ENCODE peak calls at places on chromosomes 3 and 15, in eight cellular contexts. Q is kidney, N is psoas muscle, C is K562, R is right lobe of liver, O is suprapubic skin, P is tibial artery, B is A549. I is an unnamed sample.

GRCh38 chr3:197615430-197615829 is 59.7 kb upstream of the BDH1 start:
- DNase-seq in Q (no peak), N (no peak), C (no peak), R (no peak), O (no peak), P (no peak), B (no peak), I (no peak)

GRCh38 chr3:16740531-16740930 is 135.3 kb upstream of the DAZL start:
- DNase-seq in Q (no peak), N (no peak), C (no peak), R (no peak), O (no peak), P (no peak), B (no peak), I (no peak)

GRCh38 chr15:27082019-27082418 is 111.0 kb downstream of the GABRG3 start:
- DNase-seq in Q (no peak), N (no peak), C (no peak), R (no peak), O (no peak), P (no peak), B (no peak), I (no peak)

GRCh38 chr3:50112462-50112861 is 23.7 kb downstream of the RBM5 start:
- DNase-seq in Q (peak), N (no peak), C (no peak), R (no peak), O (peak), P (no peak), B (no peak), I (no peak)

GRCh38 chr15:84764989-84765388 is 16.6 kb downstream of the ZNF592 start:
- DNase-seq in Q (no peak), N (no peak), C (no peak), R (no peak), O (no peak), P (no peak), B (no peak), I (no peak)

GRCh38 chr3:190517696-190518095 is 3.8 kb downstream of the IL1RAP start:
- DNase-seq in Q (no peak), N (no peak), C (no peak), R (no peak), O (no peak), P (no peak), B (no peak), I (no peak)

GRCh38 chr15:87633471-87633870 is 623.1 kb downstream of the NTRK3 start:
- DNase-seq in Q (no peak), N (no peak), C (no peak), R (no peak), O (no peak), P (no peak), B (no peak), I (no peak)

GRCh38 chr3:126021702-126022101 is 52.7 kb downstream of the ROPN1B start:
- DNase-seq in Q (no peak), N (no peak), C (no peak), R (no peak), O (no peak), P (no peak), B (no peak), I (no peak)

GRCh38 chr3:101926594-101927105 is 77.3 kb downstream of the NFKBIZ start:
- DNase-seq in Q (no peak), N (no peak), C (no peak), R (no peak), O (no peak), P (no peak), B (no peak), I (no peak)

GRCh38 chr15:80588801-80589200 is 106.3 kb upstream of the ABHD17C start:
- DNase-seq in Q (no peak), N (no peak), C (no peak), R (no peak), O (no peak), P (peak), B (peak), I (no peak)

GRCh38 chr15:98958076-98958475 is 49.5 kb downstream of the PGPEP1L start:
- DNase-seq in Q (no peak), N (no peak), C (no peak), R (no peak), O (no peak), P (no peak), B (no peak), I (no peak)

GRCh38 chr3:15654096-15654495 is 52.6 kb downstream of the BTD start:
- DNase-seq in Q (no peak), N (no peak), C (no peak), R (no peak), O (no peak), P (no peak), B (no peak), I (no peak)

GRCh38 chr3:136893848-136894443 is 31.9 kb downstream of the NCK1 start:
- DNase-seq in Q (no peak), N (no peak), C (no peak), R (no peak), O (no peak), P (no peak), B (no peak), I (no peak)

GRCh38 chr3:37559461-37559860 is 302.2 kb upstream of the CTDSPL start:
- DNase-seq in Q (no peak), N (no peak), C (no peak), R (no peak), O (no peak), P (no peak), B (no peak), I (no peak)

GRCh38 chr15:76576526-76577279 is 240.1 kb downstream of the ISL2 start:
- DNase-seq in Q (peak), N (peak), C (no peak), R (peak), O (peak), P (peak), B (no peak), I (no peak)

GRCh38 chr15:42018306-42019224 is 2.3 kb downstream of the PLA2G4E start:
- DNase-seq in Q (no peak), N (peak), C (no peak), R (no peak), O (peak), P (no peak), B (no peak), I (no peak)

GRCh38 chr3:10320320-10320677 is 613 bp downstream of the SEC13 start:
- DNase-seq in Q (no peak), N (no peak), C (no peak), R (no peak), O (no peak), P (no peak), B (no peak), I (no peak)

GRCh38 chr3:160099855-160100254 is 111.2 kb downstream of the IL12A start:
- DNase-seq in Q (no peak), N (no peak), C (no peak), R (no peak), O (no peak), P (no peak), B (no peak), I (no peak)

GRCh38 chr3:31790516-31791148 is 190.4 kb downstream of the OSBPL10 start:
- DNase-seq in Q (no peak), N (no peak), C (no peak), R (no peak), O (no peak), P (no peak), B (no peak), I (no peak)

GRCh38 chr3:188925376-188925775 is 246.4 kb upstream of the TPRG1 start:
- DNase-seq in Q (no peak), N (no peak), C (no peak), R (no peak), O (no peak), P (no peak), B (no peak), I (no peak)

GRCh38 chr3:123319760-123320159 is 118.0 kb downstream of the SEC22A start:
- DNase-seq in Q (peak), N (no peak), C (no peak), R (peak), O (no peak), P (peak), B (no peak), I (no peak)

GRCh38 chr3:150158974-150159625 is 188.4 kb upstream of the PFN2 start:
- DNase-seq in Q (no peak), N (no peak), C (no peak), R (no peak), O (no peak), P (no peak), B (no peak), I (no peak)

GRCh38 chr3:139323146-139323545 is 20.7 kb upstream of the MRPS22 start:
- DNase-seq in Q (no peak), N (no peak), C (no peak), R (no peak), O (no peak), P (no peak), B (no peak), I (no peak)

GRCh38 chr15:56815247-56815646 is 81.9 kb upstream of the ZNF280D start:
- DNase-seq in Q (no peak), N (no peak), C (peak), R (no peak), O (no peak), P (no peak), B (no peak), I (no peak)

GRCh38 chr3:79016587-79017380 is 751.0 kb downstream of the ROBO1 start:
- DNase-seq in Q (no peak), N (no peak), C (no peak), R (no peak), O (no peak), P (no peak), B (no peak), I (no peak)

GRCh38 chr15:52331490-52332240 is 36.1 kb upstream of the MYO5C start:
- DNase-seq in Q (no peak), N (no peak), C (no peak), R (no peak), O (no peak), P (no peak), B (peak), I (no peak)

GRCh38 chr3:114207768-114208167 is 28.9 kb upstream of the DRD3 start:
- DNase-seq in Q (no peak), N (no peak), C (no peak), R (no peak), O (no peak), P (no peak), B (no peak), I (no peak)
- H3K27ac ChIP-seq in Q (no peak), N (no peak), C (no peak), R (no peak), O (no peak), P (no peak), B (no peak), I (no peak)

GRCh38 chr3:12471228-12471627 is 13.1 kb upstream of the TSEN2 start:
- DNase-seq in Q (no peak), N (no peak), C (no peak), R (no peak), O (no peak), P (no peak), B (peak), I (no peak)
- H3K27ac ChIP-seq in Q (no peak), N (no peak), C (no peak), R (no peak), O (no peak), P (no peak), B (peak), I (no peak)

DNA sequence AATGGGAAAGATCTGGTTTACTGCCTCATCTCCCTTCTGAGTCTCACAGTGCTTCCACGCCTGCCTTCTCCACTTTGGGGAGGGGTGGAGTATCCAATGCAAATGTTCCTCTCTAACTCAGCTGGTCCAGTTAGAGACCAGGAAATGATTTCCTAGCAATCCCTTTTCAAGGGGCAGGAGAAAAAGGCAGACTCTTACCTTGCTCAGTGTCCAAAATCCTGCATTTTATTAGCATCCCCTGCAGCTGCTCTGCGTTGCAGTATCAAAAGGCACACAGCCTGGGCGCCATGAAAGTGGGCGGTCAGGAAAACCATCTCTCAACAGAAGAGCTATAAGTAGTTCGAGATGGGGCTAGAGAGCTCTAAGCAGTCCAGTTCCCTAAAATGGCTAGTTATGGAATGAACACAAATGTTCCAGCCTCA is 451.6 kb downstream of the FOXP1 start:
- DNase-seq in Q (no peak), N (no peak), C (no peak), R (no peak), O (no peak), P (no peak), B (no peak), I (no peak)
- H3K27ac ChIP-seq in Q (no peak), N (peak), C (peak), R (peak), O (no peak), P (peak), B (peak), I (no peak)

GRCh38 chr3:71395927-71396695 is 187.4 kb downstream of the FOXP1 start:
- DNase-seq in Q (no peak), N (no peak), C (no peak), R (no peak), O (no peak), P (peak), B (no peak), I (no peak)
- H3K27ac ChIP-seq in Q (no peak), N (no peak), C (peak), R (no peak), O (no peak), P (no peak), B (no peak), I (peak)

DNA sequence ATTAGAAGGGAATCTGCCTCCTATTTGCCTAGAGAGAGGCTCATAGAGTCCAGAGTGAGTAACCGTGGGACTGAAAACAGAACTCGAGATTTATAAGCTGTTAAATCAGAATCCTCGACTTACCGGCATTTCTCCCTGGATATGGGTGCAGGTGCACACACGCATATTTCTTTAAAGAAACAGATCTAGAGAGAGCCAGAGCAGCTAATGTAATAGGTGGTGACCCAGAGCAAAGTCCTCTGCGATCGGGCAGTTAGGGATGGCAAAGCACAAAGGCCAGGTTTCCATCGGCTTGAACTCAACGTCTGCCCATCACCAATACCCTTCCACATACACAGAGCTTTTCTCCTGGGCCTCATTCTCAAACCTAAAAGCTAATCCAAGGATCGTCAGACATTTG is 13.8 kb downstream of the RNF168 start:
- DNase-seq in Q (no peak), N (no peak), C (no peak), R (peak), O (no peak), P (no peak), B (no peak), I (no peak)
- H3K27ac ChIP-seq in Q (no peak), N (no peak), C (no peak), R (no peak), O (no peak), P (no peak), B (no peak), I (no peak)

DNA sequence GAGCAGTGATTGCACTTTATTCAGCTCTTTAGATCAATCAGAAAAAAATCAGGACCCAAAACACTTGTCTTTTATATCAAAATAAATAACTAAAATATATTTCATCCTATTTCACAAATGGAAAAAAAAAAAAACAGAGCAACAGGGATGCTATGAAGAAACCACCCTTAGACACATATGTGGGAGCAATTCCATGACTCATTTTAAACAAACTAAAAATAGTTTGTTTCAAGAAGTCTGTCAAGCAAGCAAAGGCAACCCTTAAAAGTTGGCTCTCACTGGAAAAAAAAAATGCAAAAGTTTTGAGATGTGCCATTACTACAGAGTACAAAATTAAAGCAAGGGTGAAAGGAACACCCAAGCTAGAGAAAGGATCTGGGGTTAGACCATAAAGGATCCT is 5.7 kb downstream of the ATP13A3 start:
- DNase-seq in Q (no peak), N (no peak), C (no peak), R (no peak), O (no peak), P (no peak), B (no peak), I (no peak)
- H3K27ac ChIP-seq in Q (no peak), N (no peak), C (no peak), R (no peak), O (no peak), P (peak), B (peak), I (peak)

GRCh38 chr3:66397745-66398144 is 103.1 kb downstream of the LRIG1 start:
- DNase-seq in Q (no peak), N (no peak), C (no peak), R (no peak), O (no peak), P (no peak), B (no peak), I (no peak)
- H3K27ac ChIP-seq in Q (no peak), N (peak), C (no peak), R (no peak), O (peak), P (peak), B (no peak), I (peak)

GRCh38 chr15:90055182-90055581 is 47.1 kb downstream of the IDH2 start:
- DNase-seq in Q (no peak), N (no peak), C (no peak), R (no peak), O (no peak), P (no peak), B (no peak), I (no peak)

GRCh38 chr15:90059208-90059985 is 42.9 kb downstream of the IDH2 start:
- DNase-seq in Q (peak), N (peak), C (peak), R (peak), O (peak), P (peak), B (no peak), I (no peak)

GRCh38 chr15:90060797-90061196 is 41.5 kb downstream of the IDH2 start:
- DNase-seq in Q (no peak), N (no peak), C (no peak), R (no peak), O (no peak), P (no peak), B (no peak), I (no peak)

GRCh38 chr15:90054618-90055097 is 47.6 kb downstream of the IDH2 start:
- DNase-seq in Q (no peak), N (no peak), C (no peak), R (no peak), O (no peak), P (no peak), B (no peak), I (no peak)

DNA sequence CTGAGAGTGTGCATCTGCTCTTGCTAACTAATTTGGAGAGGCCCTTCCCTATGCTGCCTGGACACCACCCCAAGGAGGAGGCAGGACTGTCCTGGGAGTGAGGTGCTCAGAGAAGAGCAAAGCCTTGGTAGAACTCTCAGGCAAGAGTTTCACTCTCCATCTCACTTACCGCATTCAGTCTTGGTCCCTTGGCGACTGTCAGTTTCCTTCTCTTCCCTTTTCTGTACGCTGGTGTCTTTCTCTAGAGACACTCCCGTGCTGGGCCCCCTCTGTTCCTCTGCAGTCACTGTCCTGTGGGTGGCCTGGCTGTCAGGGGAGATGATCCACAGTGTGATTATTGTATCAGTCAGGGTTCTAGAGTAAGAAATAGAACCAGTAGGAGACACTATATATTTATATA is 44.0 kb downstream of the IDH2 start:
- DNase-seq in Q (no peak), N (no peak), C (no peak), R (no peak), O (no peak), P (no peak), B (no peak), I (no peak)
- H3K27ac ChIP-seq in Q (no peak), N (no peak), C (peak), R (peak), O (no peak), P (no peak), B (no peak), I (peak)

GRCh38 chr3:119825820-119826219 is 43.9 kb downstream of the NR1I2 start:
- DNase-seq in Q (no peak), N (no peak), C (no peak), R (peak), O (no peak), P (no peak), B (no peak), I (no peak)
- H3K27ac ChIP-seq in Q (no peak), N (no peak), C (no peak), R (no peak), O (no peak), P (no peak), B (no peak), I (no peak)

I was measured in SK-N-MC.